ENCODE peak calls at places on chromosome 18, in nine cellular contexts. One of them, this sample, is unnamed.

GRCh38 chr18:40926679-40927078 is 1028.4 kb upstream of the PIK3C3 start:
- DNase-seq in B cell: no peak
- DNase-seq in astrocyte of the cerebellum: peak
- DNase-seq in ovary: no peak
- DNase-seq in progenitor cell of endocrine pancreas: no peak
- DNase-seq in OCI-LY7: no peak
- DNase-seq in MM.1S: no peak
- DNase-seq in fibroblast of the aortic adventitia: no peak
- DNase-seq in ascending aorta: no peak
- DNase-seq in this sample: no peak

GRCh38 chr18:54717673-54718435 is 110.4 kb upstream of the RAB27B start:
- DNase-seq in B cell: peak
- DNase-seq in progenitor cell of endocrine pancreas: no peak
- DNase-seq in MM.1S: peak
- DNase-seq in astrocyte of the cerebellum: no peak
- DNase-seq in OCI-LY7: peak
- DNase-seq in ascending aorta: no peak
- DNase-seq in fibroblast of the aortic adventitia: no peak
- DNase-seq in ovary: no peak
- DNase-seq in this sample: peak

GRCh38 chr18:50928551-50928950 is 39.3 kb upstream of the ELAC1 start:
- DNase-seq in MM.1S: no peak
- DNase-seq in ovary: no peak
- DNase-seq in OCI-LY7: no peak
- DNase-seq in B cell: no peak
- DNase-seq in ascending aorta: no peak
- DNase-seq in fibroblast of the aortic adventitia: no peak
- DNase-seq in progenitor cell of endocrine pancreas: no peak
- DNase-seq in astrocyte of the cerebellum: no peak
- DNase-seq in this sample: no peak

GRCh38 chr18:3605562-3606443 is 155.8 kb downstream of the TGIF1 start:
- DNase-seq in OCI-LY7: no peak
- DNase-seq in fibroblast of the aortic adventitia: peak
- DNase-seq in ovary: no peak
- DNase-seq in MM.1S: no peak
- DNase-seq in progenitor cell of endocrine pancreas: no peak
- DNase-seq in ascending aorta: no peak
- DNase-seq in astrocyte of the cerebellum: no peak
- DNase-seq in B cell: peak
- DNase-seq in this sample: no peak

GRCh38 chr18:13641551-13642439 is 84.6 kb downstream of the FAM210A start:
- DNase-seq in astrocyte of the cerebellum: no peak
- DNase-seq in ascending aorta: no peak
- DNase-seq in fibroblast of the aortic adventitia: no peak
- DNase-seq in OCI-LY7: no peak
- DNase-seq in ovary: peak
- DNase-seq in B cell: peak
- DNase-seq in MM.1S: no peak
- DNase-seq in progenitor cell of endocrine pancreas: no peak
- DNase-seq in this sample: peak

GRCh38 chr18:67783215-67783946 is 266.9 kb upstream of the DSEL start:
- DNase-seq in fibroblast of the aortic adventitia: peak
- DNase-seq in MM.1S: no peak
- DNase-seq in ascending aorta: no peak
- DNase-seq in OCI-LY7: no peak
- DNase-seq in B cell: no peak
- DNase-seq in ovary: no peak
- DNase-seq in astrocyte of the cerebellum: peak
- DNase-seq in progenitor cell of endocrine pancreas: no peak
- DNase-seq in this sample: no peak

GRCh38 chr18:56235061-56235772 is 403.2 kb downstream of the TXNL1 start:
- DNase-seq in progenitor cell of endocrine pancreas: no peak
- DNase-seq in astrocyte of the cerebellum: peak
- DNase-seq in MM.1S: peak
- DNase-seq in B cell: peak
- DNase-seq in OCI-LY7: peak
- DNase-seq in fibroblast of the aortic adventitia: no peak
- DNase-seq in ascending aorta: no peak
- DNase-seq in ovary: no peak
- DNase-seq in this sample: no peak

GRCh38 chr18:37716106-37716708 is 150.6 kb upstream of the CELF4 start:
- DNase-seq in B cell: no peak
- DNase-seq in fibroblast of the aortic adventitia: no peak
- DNase-seq in progenitor cell of endocrine pancreas: no peak
- DNase-seq in MM.1S: no peak
- DNase-seq in astrocyte of the cerebellum: no peak
- DNase-seq in ascending aorta: no peak
- DNase-seq in OCI-LY7: no peak
- DNase-seq in ovary: no peak
- DNase-seq in this sample: no peak

GRCh38 chr18:59871711-59872362 is 28.0 kb upstream of the PMAIP1 start:
- DNase-seq in B cell: no peak
- DNase-seq in MM.1S: no peak
- DNase-seq in progenitor cell of endocrine pancreas: no peak
- DNase-seq in ascending aorta: no peak
- DNase-seq in OCI-LY7: no peak
- DNase-seq in ovary: no peak
- DNase-seq in astrocyte of the cerebellum: no peak
- DNase-seq in fibroblast of the aortic adventitia: no peak
- DNase-seq in this sample: no peak

GRCh38 chr18:11237066-11237465 is 87.7 kb upstream of the PIEZO2 start:
- DNase-seq in fibroblast of the aortic adventitia: no peak
- DNase-seq in ovary: no peak
- DNase-seq in MM.1S: no peak
- DNase-seq in progenitor cell of endocrine pancreas: no peak
- DNase-seq in OCI-LY7: no peak
- DNase-seq in ascending aorta: no peak
- DNase-seq in B cell: no peak
- DNase-seq in astrocyte of the cerebellum: no peak
- DNase-seq in this sample: no peak

GRCh38 chr18:49161627-49162026 is 210.9 kb upstream of the SMAD7 start:
- DNase-seq in ascending aorta: no peak
- DNase-seq in fibroblast of the aortic adventitia: peak
- DNase-seq in progenitor cell of endocrine pancreas: no peak
- DNase-seq in OCI-LY7: no peak
- DNase-seq in B cell: no peak
- DNase-seq in astrocyte of the cerebellum: no peak
- DNase-seq in ovary: no peak
- DNase-seq in MM.1S: no peak
- DNase-seq in this sample: peak

GRCh38 chr18:25533088-25533676 is 181.2 kb upstream of the ZNF521 start:
- DNase-seq in B cell: no peak
- DNase-seq in ovary: no peak
- DNase-seq in fibroblast of the aortic adventitia: no peak
- DNase-seq in progenitor cell of endocrine pancreas: no peak
- DNase-seq in astrocyte of the cerebellum: no peak
- DNase-seq in MM.1S: no peak
- DNase-seq in ascending aorta: no peak
- DNase-seq in OCI-LY7: peak
- DNase-seq in this sample: no peak

GRCh38 chr18:6150481-6150880 is 255.2 kb upstream of the TMEM200C start:
- DNase-seq in B cell: no peak
- DNase-seq in OCI-LY7: no peak
- DNase-seq in MM.1S: no peak
- DNase-seq in ovary: no peak
- DNase-seq in astrocyte of the cerebellum: no peak
- DNase-seq in progenitor cell of endocrine pancreas: no peak
- DNase-seq in ascending aorta: no peak
- DNase-seq in fibroblast of the aortic adventitia: no peak
- DNase-seq in this sample: no peak

GRCh38 chr18:44801796-44802195 is 121.1 kb downstream of the SETBP1 start:
- DNase-seq in progenitor cell of endocrine pancreas: no peak
- DNase-seq in MM.1S: no peak
- DNase-seq in OCI-LY7: no peak
- DNase-seq in ovary: no peak
- DNase-seq in fibroblast of the aortic adventitia: no peak
- DNase-seq in B cell: no peak
- DNase-seq in astrocyte of the cerebellum: no peak
- DNase-seq in ascending aorta: no peak
- DNase-seq in this sample: no peak

GRCh38 chr18:37495354-37495753 is 70.2 kb downstream of the CELF4 start:
- DNase-seq in ovary: no peak
- DNase-seq in astrocyte of the cerebellum: no peak
- DNase-seq in fibroblast of the aortic adventitia: no peak
- DNase-seq in ascending aorta: no peak
- DNase-seq in B cell: no peak
- DNase-seq in progenitor cell of endocrine pancreas: no peak
- DNase-seq in MM.1S: no peak
- DNase-seq in OCI-LY7: no peak
- DNase-seq in this sample: no peak

GRCh38 chr18:70998490-70998889 is 709.6 kb downstream of the SOCS6 start:
- DNase-seq in fibroblast of the aortic adventitia: peak
- DNase-seq in ascending aorta: no peak
- DNase-seq in MM.1S: no peak
- DNase-seq in astrocyte of the cerebellum: no peak
- DNase-seq in OCI-LY7: no peak
- DNase-seq in B cell: no peak
- DNase-seq in ovary: no peak
- DNase-seq in progenitor cell of endocrine pancreas: no peak
- DNase-seq in this sample: no peak

GRCh38 chr18:78978336-78979057 is 1.1 kb upstream of the SALL3 start:
- DNase-seq in OCI-LY7: no peak
- DNase-seq in progenitor cell of endocrine pancreas: no peak
- DNase-seq in ovary: no peak
- DNase-seq in MM.1S: no peak
- DNase-seq in fibroblast of the aortic adventitia: no peak
- DNase-seq in B cell: no peak
- DNase-seq in astrocyte of the cerebellum: no peak
- DNase-seq in ascending aorta: no peak
- DNase-seq in this sample: no peak

GRCh38 chr18:22545091-22545795 is 127.5 kb upstream of the CTAGE1 start:
- DNase-seq in fibroblast of the aortic adventitia: peak
- DNase-seq in MM.1S: no peak
- DNase-seq in B cell: no peak
- DNase-seq in astrocyte of the cerebellum: no peak
- DNase-seq in ovary: no peak
- DNase-seq in progenitor cell of endocrine pancreas: no peak
- DNase-seq in OCI-LY7: no peak
- DNase-seq in ascending aorta: no peak
- DNase-seq in this sample: no peak

GRCh38 chr18:74115046-74115445 is 32.6 kb downstream of the FBXO15 start:
- DNase-seq in progenitor cell of endocrine pancreas: no peak
- DNase-seq in ascending aorta: no peak
- DNase-seq in astrocyte of the cerebellum: no peak
- DNase-seq in ovary: no peak
- DNase-seq in OCI-LY7: no peak
- DNase-seq in fibroblast of the aortic adventitia: peak
- DNase-seq in B cell: no peak
- DNase-seq in MM.1S: no peak
- DNase-seq in this sample: no peak

GRCh38 chr18:46518438-46518837 is 138.6 kb downstream of the LOXHD1 start:
- DNase-seq in astrocyte of the cerebellum: no peak
- DNase-seq in ascending aorta: no peak
- DNase-seq in B cell: no peak
- DNase-seq in progenitor cell of endocrine pancreas: no peak
- DNase-seq in OCI-LY7: no peak
- DNase-seq in fibroblast of the aortic adventitia: no peak
- DNase-seq in ovary: no peak
- DNase-seq in MM.1S: no peak
- DNase-seq in this sample: no peak
- TF ChIP-seq CTCF in astrocyte of the cerebellum: no peak
- TF ChIP-seq CTCF in ascending aorta: peak
- TF ChIP-seq CTCF in B cell: no peak
- TF ChIP-seq CTCF in progenitor cell of endocrine pancreas: peak
- TF ChIP-seq CTCF in OCI-LY7: no peak
- TF ChIP-seq CTCF in fibroblast of the aortic adventitia: peak
- TF ChIP-seq CTCF in ovary: no peak
- TF ChIP-seq CTCF in MM.1S: peak
- TF ChIP-seq CTCF in this sample: no peak

GRCh38 chr18:46950064-46950656 is 32.8 kb downstream of the KATNAL2 start:
- DNase-seq in OCI-LY7: peak
- DNase-seq in ovary: no peak
- DNase-seq in fibroblast of the aortic adventitia: peak
- DNase-seq in MM.1S: peak
- DNase-seq in B cell: no peak
- DNase-seq in ascending aorta: no peak
- DNase-seq in progenitor cell of endocrine pancreas: no peak
- DNase-seq in astrocyte of the cerebellum: no peak
- DNase-seq in this sample: peak
- TF ChIP-seq CTCF in OCI-LY7: peak
- TF ChIP-seq CTCF in ovary: no peak
- TF ChIP-seq CTCF in fibroblast of the aortic adventitia: no peak
- TF ChIP-seq CTCF in MM.1S: peak
- TF ChIP-seq CTCF in B cell: peak
- TF ChIP-seq CTCF in ascending aorta: peak
- TF ChIP-seq CTCF in progenitor cell of endocrine pancreas: peak
- TF ChIP-seq CTCF in astrocyte of the cerebellum: peak
- TF ChIP-seq CTCF in this sample: peak

DNA sequence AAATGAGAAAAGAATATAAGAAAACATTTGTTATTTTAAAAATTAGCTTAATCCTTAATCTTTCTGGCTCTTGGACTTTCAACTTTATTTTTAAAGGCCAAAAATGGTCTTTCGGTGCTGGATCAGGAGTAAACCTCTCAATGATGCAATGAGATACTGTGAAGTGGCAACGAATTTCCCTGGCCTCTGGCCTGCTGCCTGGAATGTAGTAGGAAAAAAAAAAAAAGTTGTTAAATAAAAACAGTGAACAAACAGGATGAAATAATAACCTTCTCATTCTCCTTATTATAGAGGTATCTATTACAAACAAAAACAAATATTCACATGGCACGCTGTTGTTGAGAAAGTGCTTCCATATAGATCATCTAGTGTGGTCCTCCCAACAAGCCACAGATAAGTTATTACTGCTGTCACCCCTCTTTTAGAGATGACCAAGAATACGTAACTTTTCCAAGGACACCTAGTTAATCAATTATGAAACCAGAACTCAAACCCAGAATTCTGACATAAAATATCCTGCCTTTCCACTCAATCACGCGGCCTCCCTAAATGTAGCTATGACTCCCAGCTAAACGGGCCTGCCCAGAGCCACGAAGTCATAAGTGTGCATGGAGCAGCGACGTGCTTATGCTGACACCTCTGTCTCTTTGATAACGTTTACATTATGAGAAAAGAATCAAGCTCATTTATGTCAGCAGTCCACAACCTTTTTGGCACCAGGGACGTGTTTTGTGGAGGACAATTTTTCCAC is 170.9 kb downstream of the BCL2 start:
- DNase-seq in MM.1S: no peak
- DNase-seq in progenitor cell of endocrine pancreas: no peak
- DNase-seq in ascending aorta: peak
- DNase-seq in OCI-LY7: no peak
- DNase-seq in ovary: peak
- DNase-seq in fibroblast of the aortic adventitia: peak
- DNase-seq in astrocyte of the cerebellum: peak
- DNase-seq in B cell: no peak
- DNase-seq in this sample: no peak
- TF ChIP-seq CTCF in MM.1S: no peak
- TF ChIP-seq CTCF in progenitor cell of endocrine pancreas: no peak
- TF ChIP-seq CTCF in ascending aorta: no peak
- TF ChIP-seq CTCF in OCI-LY7: no peak
- TF ChIP-seq CTCF in ovary: no peak
- TF ChIP-seq CTCF in fibroblast of the aortic adventitia: no peak
- TF ChIP-seq CTCF in astrocyte of the cerebellum: no peak
- TF ChIP-seq CTCF in B cell: no peak
- TF ChIP-seq CTCF in this sample: no peak

GRCh38 chr18:77000527-77000926 is 132.1 kb downstream of the MBP start:
- DNase-seq in MM.1S: peak
- DNase-seq in ovary: peak
- DNase-seq in astrocyte of the cerebellum: no peak
- DNase-seq in progenitor cell of endocrine pancreas: no peak
- DNase-seq in ascending aorta: no peak
- DNase-seq in B cell: peak
- DNase-seq in fibroblast of the aortic adventitia: peak
- DNase-seq in OCI-LY7: peak
- DNase-seq in this sample: peak
- TF ChIP-seq CTCF in MM.1S: peak
- TF ChIP-seq CTCF in ovary: peak
- TF ChIP-seq CTCF in astrocyte of the cerebellum: peak
- TF ChIP-seq CTCF in progenitor cell of endocrine pancreas: peak
- TF ChIP-seq CTCF in ascending aorta: peak
- TF ChIP-seq CTCF in B cell: peak
- TF ChIP-seq CTCF in fibroblast of the aortic adventitia: peak
- TF ChIP-seq CTCF in OCI-LY7: peak
- TF ChIP-seq CTCF in this sample: peak

This sample was measured in GM20000.